ENCODE peak calls at places on chromosome 21, in seven cellular contexts. H is head of caudate nucleus; Z is stromal cell of bone marrow; U is activated CD4-positive, alpha-beta T cell treated with anti-CD3 and anti-CD28 coated beads, Interleukin-2, amount 50 U/mL, for 24 hours; M is mesenchymal stem cell; G is retinal pigment epithelial cell; E is HFFc6. W is an unnamed sample.

GRCh38 chr21:44718571-44718970 is 7.2 kb upstream of the TSPEAR start:
- DNase-seq in E (no peak), M (no peak), H (no peak), G (no peak), Z (no peak), U (no peak), W (no peak)

GRCh38 chr21:35234725-35235124 is 185.6 kb upstream of the RUNX1 start:
- DNase-seq in Z (no peak), U (no peak), G (no peak), H (no peak), M (peak), E (no peak), W (no peak)

GRCh38 chr21:39318091-39318959 is 4.9 kb upstream of the BRWD1 start:
- DNase-seq in G (no peak), Z (no peak), U (no peak), H (no peak), M (no peak), E (no peak), W (no peak)

GRCh38 chr21:20721151-20721550 is 277.1 kb upstream of the NCAM2 start:
- DNase-seq in E (no peak), U (no peak), H (no peak), M (no peak), Z (no peak), G (no peak), W (no peak)

GRCh38 chr21:27519357-27519756 is 552.5 kb upstream of the ADAMTS5 start:
- DNase-seq in M (peak), U (no peak), H (no peak), G (no peak), Z (peak), E (peak), W (no peak)

GRCh38 chr21:36035381-36035791 is 24.9 kb downstream of the SETD4 start:
- DNase-seq in U (no peak), Z (no peak), E (no peak), H (no peak), M (no peak), G (no peak), W (no peak)

GRCh38 chr21:44377922-44378645 is 24.7 kb downstream of the TRPM2 start:
- DNase-seq in M (no peak), Z (no peak), G (no peak), U (no peak), H (no peak), E (no peak), W (no peak)

GRCh38 chr21:41956926-41957729 is 3.3 kb upstream of the C2CD2 start:
- DNase-seq in H (peak), U (no peak), G (no peak), E (peak), M (peak), Z (no peak), W (no peak)

GRCh38 chr21:15159382-15160020 is 94.7 kb upstream of the NRIP1 start:
- DNase-seq in G (peak), M (no peak), E (no peak), U (no peak), H (no peak), Z (no peak), W (no peak)

GRCh38 chr21:42360317-42360716 is 6.0 kb downstream of the TFF1 start:
- DNase-seq in U (no peak), G (no peak), E (no peak), Z (no peak), H (no peak), M (no peak), W (no peak)

GRCh38 chr21:25966308-25966707 is 204.3 kb downstream of the APP start:
- DNase-seq in U (no peak), E (no peak), H (no peak), G (no peak), M (no peak), Z (no peak), W (no peak)

GRCh38 chr21:20789696-20790095 is 208.5 kb upstream of the NCAM2 start:
- DNase-seq in U (no peak), E (no peak), G (no peak), H (no peak), M (no peak), Z (peak), W (no peak)

GRCh38 chr21:36437745-36438128 is 42.2 kb downstream of the CLDN14 start:
- DNase-seq in G (no peak), Z (peak), H (no peak), M (no peak), U (no peak), E (peak), W (no peak)

GRCh38 chr21:45943630-45944540 is 37.7 kb upstream of the COL6A1 start:
- DNase-seq in H (no peak), M (no peak), E (no peak), G (no peak), U (no peak), Z (no peak), W (no peak)

GRCh38 chr21:20639026-20639425 is 359.2 kb upstream of the NCAM2 start:
- DNase-seq in Z (no peak), G (no peak), U (no peak), M (no peak), H (no peak), E (no peak), W (no peak)

GRCh38 chr21:45258476-45258875 is 29.2 kb downstream of the POFUT2 start:
- DNase-seq in U (no peak), Z (no peak), M (no peak), G (no peak), H (no peak), E (no peak), W (no peak)

GRCh38 chr21:36751383-36751782 is 52.5 kb downstream of the SIM2 start:
- DNase-seq in H (no peak), G (no peak), U (no peak), E (no peak), Z (no peak), M (no peak), W (no peak)

GRCh38 chr21:22725436-22725835 is 1727.2 kb downstream of the NCAM2 start:
- DNase-seq in Z (no peak), E (no peak), U (no peak), G (no peak), M (no peak), H (no peak), W (no peak)

GRCh38 chr21:42760361-42760970 is 107.0 kb downstream of the PDE9A start:
- DNase-seq in M (no peak), E (no peak), H (no peak), U (no peak), Z (no peak), G (no peak), W (no peak)

GRCh38 chr21:14560555-14560954 is 14.4 kb upstream of the SAMSN1 start:
- DNase-seq in U (no peak), E (no peak), M (no peak), G (no peak), H (no peak), Z (no peak), W (no peak)

GRCh38 chr21:42539931-42540343 is 26.3 kb downstream of the SLC37A1 start:
- DNase-seq in H (no peak), Z (no peak), G (no peak), E (no peak), U (no peak), M (no peak), W (no peak)

GRCh38 chr21:39263372-39263771 is 50.1 kb downstream of the BRWD1 start:
- DNase-seq in E (no peak), M (peak), H (no peak), G (no peak), U (no peak), Z (peak), W (no peak)

GRCh38 chr21:35316933-35317332 is 267.8 kb upstream of the RUNX1 start:
- DNase-seq in U (no peak), G (no peak), Z (no peak), E (no peak), H (no peak), M (peak), W (no peak)

GRCh38 chr21:39103689-39104088 is 79.6 kb downstream of the PSMG1 start:
- DNase-seq in G (no peak), H (no peak), Z (no peak), E (peak), M (peak), U (no peak), W (no peak)

GRCh38 chr21:15036189-15036588 is 28.6 kb downstream of the NRIP1 start:
- DNase-seq in H (no peak), M (no peak), G (no peak), E (no peak), Z (no peak), U (no peak), W (no peak)

GRCh38 chr21:44684483-44684882 is 2.5 kb upstream of the KRTAP12-1 start:
- DNase-seq in H (no peak), U (no peak), Z (no peak), M (no peak), G (no peak), E (no peak), W (no peak)

GRCh38 chr21:29374481-29374880 is 75.8 kb downstream of the BACH1 start:
- DNase-seq in U (no peak), H (no peak), Z (no peak), G (no peak), M (no peak), E (no peak), W (no peak)

GRCh38 chr21:32587112-32587511 is 1.8 kb upstream of the TCP10L start:
- DNase-seq in M (no peak), G (no peak), U (no peak), Z (no peak), H (no peak), E (no peak), W (no peak)

GRCh38 chr21:45036630-45037029 is 37.8 kb upstream of the ADARB1 start:
- DNase-seq in U (no peak), H (no peak), Z (no peak), G (no peak), M (no peak), E (no peak), W (no peak)

GRCh38 chr21:29151937-29152336 is 21.5 kb downstream of the MAP3K7CL start:
- DNase-seq in M (no peak), E (no peak), G (no peak), Z (no peak), H (no peak), U (no peak), W (no peak)

GRCh38 chr21:44444286-44444931 is 10.9 kb upstream of the LRRC3 start:
- DNase-seq in M (no peak), U (no peak), E (no peak), Z (no peak), H (no peak), G (no peak), W (no peak)

GRCh38 chr21:24870633-24871032 is 736.6 kb downstream of the MRPL39 start:
- DNase-seq in H (no peak), E (no peak), Z (no peak), M (no peak), G (no peak), U (no peak), W (no peak)

GRCh38 chr21:32248616-32249550 is 30.0 kb downstream of the MIS18A start:
- DNase-seq in E (no peak), Z (no peak), M (no peak), G (no peak), U (no peak), H (no peak), W (no peak)

GRCh38 chr21:33856893-33857527 is 58.6 kb downstream of the ATP5PO start:
- DNase-seq in Z (no peak), H (no peak), G (no peak), E (no peak), M (no peak), U (no peak), W (no peak)